ENCODE peak calls at places on chromosomes 5 and 9, in seven cellular contexts. A is transverse colon, S is stomach, P is HepG2, R is body of pancreas, O is endothelial cell of umbilical vein, K is tibial nerve. Z is an unnamed sample.

GRCh38 chr5:126054593-126055347 is 368.4 kb upstream of the GRAMD2B start:
- DNase-seq in P (no peak), R (no peak), K (no peak), O (no peak), A (no peak), S (no peak), Z (no peak)

GRCh38 chr9:121498150-121498486 is 1.5 kb downstream of the GGTA1 start:
- DNase-seq in S (peak), A (peak), O (peak), R (peak), P (peak), K (no peak), Z (peak)

GRCh38 chr9:34517185-34517584 is 5.6 kb downstream of the ENHO start:
- DNase-seq in O (no peak), S (no peak), K (no peak), P (no peak), A (no peak), R (no peak), Z (no peak)

GRCh38 chr5:93708442-93708841 is 33.0 kb downstream of the POU5F2 start:
- DNase-seq in O (no peak), S (no peak), K (no peak), A (no peak), R (no peak), P (no peak), Z (no peak)

GRCh38 chr9:80163889-80164288 is 592.1 kb downstream of the TLE4 start:
- DNase-seq in O (no peak), P (no peak), R (no peak), S (no peak), K (no peak), A (no peak), Z (no peak)

GRCh38 chr9:107932036-107932435 is 442.5 kb upstream of the KLF4 start:
- DNase-seq in P (no peak), S (no peak), R (no peak), O (no peak), K (no peak), A (no peak), Z (peak)

GRCh38 chr9:133532937-133533668 is 1.4 kb upstream of the ADAMTSL2 start:
- DNase-seq in O (peak), R (peak), K (peak), P (peak), S (peak), A (peak), Z (peak)

GRCh38 chr9:124894741-124895170 is 32.8 kb downstream of the ARPC5L start:
- DNase-seq in R (no peak), S (no peak), K (no peak), A (no peak), P (peak), O (peak), Z (no peak)

GRCh38 chr5:159510282-159510681 is 180.0 kb upstream of the IL12B start:
- DNase-seq in R (no peak), P (peak), A (peak), S (no peak), K (no peak), O (no peak), Z (peak)

GRCh38 chr9:16915126-16915831 is 44.8 kb upstream of the BNC2 start:
- DNase-seq in O (no peak), P (no peak), R (no peak), S (no peak), A (no peak), K (no peak), Z (no peak)

GRCh38 chr5:38086777-38087176 is 171.6 kb upstream of the EGFLAM start:
- DNase-seq in O (no peak), S (no peak), R (no peak), A (no peak), K (no peak), P (no peak), Z (no peak)

GRCh38 chr9:130780865-130781504 is 54.1 kb upstream of the ABL1 start:
- DNase-seq in P (no peak), K (peak), S (no peak), A (peak), O (no peak), R (no peak), Z (no peak)

GRCh38 chr9:34555002-34555348 is 32.2 kb upstream of the ENHO start:
- DNase-seq in A (no peak), S (no peak), R (no peak), K (no peak), P (no peak), O (no peak), Z (no peak)

GRCh38 chr9:38694676-38695075 is 25.3 kb downstream of the FAM240B start:
- DNase-seq in P (no peak), K (no peak), R (no peak), A (no peak), O (no peak), S (no peak), Z (no peak)

GRCh38 chr5:107985144-107985543 is 314.4 kb upstream of the EFNA5 start:
- DNase-seq in K (no peak), O (peak), R (peak), P (no peak), S (peak), A (peak), Z (no peak)

GRCh38 chr5:138631204-138631928 is 56.2 kb upstream of the HSPA9 start:
- DNase-seq in P (no peak), R (no peak), O (no peak), A (no peak), S (no peak), K (no peak), Z (no peak)

GRCh38 chr5:172497591-172498255 is 43.4 kb upstream of the SH3PXD2B start:
- DNase-seq in O (no peak), R (no peak), A (no peak), K (no peak), P (no peak), S (no peak), Z (no peak)

GRCh38 chr5:150297236-150297890 is 5.3 kb downstream of the ARSI start:
- DNase-seq in A (no peak), S (no peak), R (no peak), K (no peak), O (no peak), P (no peak), Z (no peak)

GRCh38 chr5:137209232-137209810 is 289.8 kb downstream of the SPOCK1 start:
- DNase-seq in A (no peak), K (no peak), P (no peak), R (no peak), O (peak), S (no peak), Z (no peak)

GRCh38 chr5:86917117-86917579 is 299.4 kb downstream of the COX7C start:
- DNase-seq in R (no peak), P (no peak), S (no peak), K (no peak), A (no peak), O (peak), Z (no peak)

GRCh38 chr5:134111741-134112647 is 2.5 kb upstream of the TCF7 start:
- DNase-seq in A (no peak), S (no peak), O (no peak), P (no peak), R (no peak), K (no peak), Z (peak)

GRCh38 chr9:13614060-13614459 is 334.6 kb upstream of the MPDZ start:
- DNase-seq in O (no peak), R (no peak), P (no peak), A (no peak), K (no peak), S (no peak), Z (no peak)

GRCh38 chr9:79287152-79287766 is 284.5 kb upstream of the TLE4 start:
- DNase-seq in O (no peak), A (no peak), S (no peak), R (no peak), K (no peak), P (no peak), Z (no peak)

GRCh38 chr5:65305913-65306312 is 175.8 kb downstream of the ADAMTS6 start:
- DNase-seq in K (no peak), A (no peak), R (no peak), O (no peak), P (peak), S (no peak), Z (peak)

GRCh38 chr5:40172721-40173120 is 507.0 kb upstream of the PTGER4 start:
- DNase-seq in A (no peak), P (no peak), R (no peak), S (no peak), O (peak), K (no peak), Z (no peak)

GRCh38 chr9:102124465-102124864 is 386.0 kb upstream of the GRIN3A start:
- DNase-seq in O (no peak), P (no peak), R (no peak), A (no peak), S (no peak), K (no peak), Z (no peak)

GRCh38 chr9:127053057-127053821 is 69.2 kb downstream of the ANGPTL2 start:
- DNase-seq in P (no peak), K (no peak), A (no peak), S (no peak), R (no peak), O (peak), Z (no peak)

GRCh38 chr9:123097709-123098459 is 64.4 kb downstream of the GPR21 start:
- DNase-seq in S (no peak), K (no peak), A (no peak), P (no peak), R (no peak), O (no peak), Z (no peak)

GRCh38 chr9:123102380-123103113 is 69.1 kb downstream of the GPR21 start:
- DNase-seq in S (no peak), O (peak), K (no peak), P (no peak), R (no peak), A (no peak), Z (no peak)

GRCh38 chr9:123104807-123105206 is 71.3 kb downstream of the GPR21 start:
- DNase-seq in R (no peak), S (no peak), P (no peak), O (no peak), K (no peak), A (no peak), Z (no peak)

GRCh38 chr9:123099042-123099441 is 65.6 kb downstream of the GPR21 start:
- DNase-seq in S (no peak), R (no peak), P (no peak), O (no peak), K (no peak), A (no peak), Z (no peak)

DNA sequence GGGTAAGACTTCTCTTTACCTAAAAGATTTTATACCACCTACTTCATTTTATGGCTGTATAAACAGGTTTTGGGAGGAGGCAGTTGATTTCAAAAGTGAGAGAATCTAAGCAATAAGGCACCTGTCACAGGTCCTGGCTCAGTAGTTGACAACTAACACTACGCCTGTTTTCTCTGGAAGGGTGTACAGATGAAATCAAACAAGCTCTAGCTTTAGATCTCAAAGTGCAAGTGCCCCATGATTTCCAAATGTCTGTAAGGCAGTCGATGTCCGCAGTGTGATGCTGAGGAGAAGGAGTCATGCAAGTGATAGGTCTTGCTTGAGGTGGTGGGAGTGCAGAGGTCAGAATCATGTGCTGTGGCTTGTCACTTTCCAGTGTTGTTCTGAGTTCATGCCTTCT is 66.1 kb downstream of the GPR21 start:
- DNase-seq in K (no peak), R (no peak), S (no peak), P (no peak), A (no peak), O (no peak), Z (no peak)
- TF ChIP-seq POLR2A in K (no peak), R (no peak), S (no peak), P (no peak), A (no peak), O (no peak), Z (no peak)

DNA sequence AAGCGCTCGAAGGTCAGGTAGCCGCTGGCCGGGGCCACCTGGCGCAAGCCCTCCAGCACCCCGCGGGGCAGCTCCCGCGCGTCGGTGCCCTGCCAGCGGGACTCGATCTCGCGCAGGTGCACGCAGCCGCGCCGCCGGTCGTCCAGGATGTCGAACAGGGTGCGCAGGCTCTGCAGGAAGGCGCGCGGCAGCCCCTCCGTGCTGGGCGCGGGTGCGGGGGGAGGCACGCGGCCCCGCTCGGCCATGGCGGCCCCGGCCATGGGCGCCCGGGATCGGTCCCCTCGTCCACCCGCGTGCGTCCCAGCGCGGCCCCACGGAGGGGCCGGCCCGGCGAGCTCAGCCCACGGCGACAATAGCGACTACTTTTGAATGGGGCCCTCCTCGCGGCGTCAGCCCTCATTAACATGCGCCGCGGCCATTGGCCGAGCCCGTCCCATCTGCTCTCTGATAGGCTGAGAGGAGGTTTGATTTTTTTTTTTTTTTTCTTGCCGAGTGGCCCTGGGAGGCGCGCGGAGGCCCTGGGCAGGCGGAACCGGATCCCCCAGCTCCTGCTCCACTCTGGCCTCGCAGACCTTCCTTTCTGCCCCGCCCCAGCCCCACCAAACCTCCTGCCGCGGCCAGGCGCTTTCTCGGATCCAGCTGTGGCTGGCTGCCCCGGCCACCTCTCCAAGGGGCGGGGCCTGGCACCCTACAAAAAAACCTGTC is at the start of gene SAPCD2:
- DNase-seq in S (peak), P (peak), K (peak), R (peak), A (peak), O (peak), Z (peak)
- TF ChIP-seq POLR2A in S (no peak), P (no peak), K (no peak), R (no peak), A (no peak), O (peak), Z (peak)

GRCh38 chr5:177495243-177496060 is 2.0 kb downstream of the PDLIM7 start:
- DNase-seq in P (peak), K (no peak), O (peak), A (peak), S (peak), R (no peak), Z (peak)

GRCh38 chr5:177497297-177498012 is at the start of gene PDLIM7:
- DNase-seq in O (peak), R (peak), K (peak), A (peak), S (peak), P (peak), Z (peak)

GRCh38 chr5:177497011-177497296 is 450 bp downstream of the PDLIM7 start:
- DNase-seq in O (no peak), P (no peak), A (no peak), K (no peak), S (no peak), R (no peak), Z (no peak)

GRCh38 chr5:177494356-177495195 is 2.8 kb downstream of the PDLIM7 start:
- DNase-seq in R (no peak), O (peak), P (peak), A (peak), K (no peak), S (peak), Z (peak)

DNA sequence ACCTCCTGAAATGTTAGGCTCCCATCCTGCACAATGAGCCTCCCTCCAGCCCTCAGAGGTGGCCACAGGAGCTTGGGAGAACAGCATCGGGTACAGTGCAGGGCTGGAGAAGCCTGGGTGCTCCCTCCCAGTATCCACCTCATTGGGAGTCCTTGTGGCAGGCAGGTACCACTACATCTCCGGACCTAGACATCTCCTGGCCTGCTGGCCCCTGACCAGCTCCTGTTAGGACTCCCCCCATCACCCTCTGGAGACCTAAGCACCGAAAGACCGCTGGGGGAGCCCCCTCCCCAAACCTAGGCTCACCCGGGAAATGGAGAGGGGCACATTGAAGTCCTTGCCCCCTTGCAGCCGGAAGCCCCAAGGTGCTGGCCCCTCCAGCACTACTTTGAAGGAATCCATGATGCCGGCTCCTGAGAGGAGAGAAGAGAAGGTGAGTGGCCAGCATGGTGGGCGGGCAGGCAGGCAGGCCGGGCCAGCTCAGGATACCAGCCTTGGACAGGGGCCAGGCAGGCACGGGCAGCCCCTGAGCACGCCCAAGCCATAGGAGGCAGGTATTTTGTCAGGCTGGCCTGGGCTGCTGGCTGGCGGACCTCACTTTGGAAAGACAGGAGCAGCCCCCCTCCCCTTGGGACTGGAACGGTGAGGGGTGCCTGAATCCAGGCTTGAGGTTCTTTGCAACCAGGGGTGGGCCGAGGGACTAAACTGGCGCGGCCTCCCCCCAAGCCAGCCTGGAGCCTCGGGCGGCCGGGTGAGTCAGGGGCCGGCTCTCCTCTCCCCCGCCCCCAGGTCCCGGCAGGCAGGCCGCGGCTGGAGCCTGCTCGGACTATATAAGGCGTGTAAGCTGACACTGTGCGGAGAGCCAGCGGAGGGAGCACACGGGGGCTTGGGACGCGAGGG is 1.0 kb downstream of the PDLIM7 start:
- DNase-seq in P (peak), S (peak), R (no peak), A (peak), O (peak), K (peak), Z (peak)
- TF ChIP-seq POLR2A in P (no peak), S (no peak), R (no peak), A (no peak), O (peak), K (no peak), Z (no peak)

GRCh38 chr5:141976176-141976575 is 7.3 kb downstream of the RNF14 start:
- DNase-seq in O (no peak), R (no peak), A (no peak), K (no peak), S (no peak), P (no peak), Z (no peak)

GRCh38 chr5:141968914-141969608 is at the start of gene RNF14:
- DNase-seq in O (peak), K (peak), A (peak), R (peak), S (peak), P (peak), Z (peak)

GRCh38 chr5:141969783-141970741 is 1.2 kb downstream of the RNF14 start:
- DNase-seq in O (no peak), A (peak), K (no peak), S (no peak), P (no peak), R (no peak), Z (no peak)

GRCh38 chr5:141978389-141978788 is 9.5 kb downstream of the RNF14 start:
- DNase-seq in O (no peak), S (no peak), A (no peak), P (no peak), K (no peak), R (no peak), Z (no peak)

DNA sequence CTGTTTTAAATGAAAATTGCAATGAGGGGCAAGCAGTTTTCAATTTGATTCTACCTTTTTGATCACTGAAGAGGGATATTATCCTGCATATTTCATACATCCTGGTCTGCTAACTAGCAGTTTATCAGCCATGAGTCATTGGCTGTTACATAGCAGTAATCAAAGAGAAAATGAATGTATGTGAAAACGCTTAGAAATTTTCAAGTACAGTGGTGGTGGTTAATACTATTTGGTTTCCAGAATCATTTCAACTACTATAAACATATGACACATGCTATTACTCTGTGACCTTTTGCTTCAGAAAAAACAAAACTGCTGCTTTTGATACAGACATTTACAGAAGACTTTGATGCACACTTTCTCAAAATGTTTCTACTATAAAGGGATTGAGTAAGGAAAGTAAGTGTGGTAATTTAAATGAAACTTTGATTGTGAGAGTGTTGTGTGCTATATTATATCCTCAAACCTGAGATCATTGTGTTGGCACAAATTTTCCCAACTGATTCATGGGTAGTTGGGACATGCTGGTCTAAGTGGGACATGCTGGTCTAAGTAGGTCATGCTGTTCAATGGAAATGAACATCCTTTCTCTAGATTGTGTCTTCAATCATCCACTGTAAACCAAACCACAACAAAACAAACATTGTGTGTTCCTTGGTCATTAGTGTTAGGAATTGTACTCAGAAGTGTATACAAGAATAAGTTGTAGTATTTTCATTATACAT is 5.1 kb downstream of the RNF14 start:
- DNase-seq in P (no peak), S (no peak), R (no peak), A (no peak), O (no peak), K (no peak), Z (no peak)
- TF ChIP-seq POLR2A in P (no peak), S (no peak), R (no peak), A (no peak), O (no peak), K (no peak), Z (no peak)

Z was measured in H54.